ENCODE peak calls at places on chromosomes 7 and 10, in seven cellular contexts. One of them, this sample, is unnamed.

GRCh38 chr7:102096706-102097427 is 189.8 kb upstream of the SH2B2 start:
- DNase-seq in skeletal muscle cell: no peak
- DNase-seq in glomerular endothelial cell: no peak
- DNase-seq in A549: no peak
- DNase-seq in Kasumi-1: no peak
- DNase-seq in suprapubic skin: peak; percentile 46
- DNase-seq in stimulated activated CD4-positive, alpha-beta T cell treated with anti-CD3 and anti-CD28 coated beads, Interleukin-1b, Interleukin-23, amount 100 ng/mL, for 24 hours: no peak
- DNase-seq in this sample: no peak

GRCh38 chr7:100694196-100694745 is at the start of gene GIGYF1:
- DNase-seq in skeletal muscle cell: no peak
- DNase-seq in glomerular endothelial cell: no peak
- DNase-seq in A549: peak; percentile 65
- DNase-seq in Kasumi-1: peak; percentile 36
- DNase-seq in suprapubic skin: peak; percentile 86
- DNase-seq in stimulated activated CD4-positive, alpha-beta T cell treated with anti-CD3 and anti-CD28 coated beads, Interleukin-1b, Interleukin-23, amount 100 ng/mL, for 24 hours: peak; percentile 63
- DNase-seq in this sample: peak; percentile 75

GRCh38 chr10:118721005-118721876 is 33.5 kb downstream of the CACUL1 start:
- DNase-seq in skeletal muscle cell: no peak
- DNase-seq in glomerular endothelial cell: no peak
- DNase-seq in A549: peak; percentile 47
- DNase-seq in Kasumi-1: peak; percentile 61
- DNase-seq in suprapubic skin: no peak
- DNase-seq in stimulated activated CD4-positive, alpha-beta T cell treated with anti-CD3 and anti-CD28 coated beads, Interleukin-1b, Interleukin-23, amount 100 ng/mL, for 24 hours: peak; percentile 28
- DNase-seq in this sample: no peak

GRCh38 chr10:104253106-104253505 is 1.6 kb upstream of the GSTO1 start:
- DNase-seq in skeletal muscle cell: no peak
- DNase-seq in glomerular endothelial cell: no peak
- DNase-seq in A549: no peak
- DNase-seq in Kasumi-1: no peak
- DNase-seq in suprapubic skin: no peak
- DNase-seq in stimulated activated CD4-positive, alpha-beta T cell treated with anti-CD3 and anti-CD28 coated beads, Interleukin-1b, Interleukin-23, amount 100 ng/mL, for 24 hours: no peak
- DNase-seq in this sample: no peak

GRCh38 chr7:27175626-27176342 is 1.7 kb upstream of the HOXA10 start:
- DNase-seq in skeletal muscle cell: no peak
- DNase-seq in glomerular endothelial cell: no peak
- DNase-seq in A549: no peak
- DNase-seq in Kasumi-1: no peak
- DNase-seq in suprapubic skin: peak; percentile 69
- DNase-seq in stimulated activated CD4-positive, alpha-beta T cell treated with anti-CD3 and anti-CD28 coated beads, Interleukin-1b, Interleukin-23, amount 100 ng/mL, for 24 hours: no peak
- DNase-seq in this sample: no peak

GRCh38 chr10:129894721-129895120 is 69.4 kb downstream of the EBF3 start:
- DNase-seq in skeletal muscle cell: no peak
- DNase-seq in glomerular endothelial cell: no peak
- DNase-seq in A549: no peak
- DNase-seq in Kasumi-1: no peak
- DNase-seq in suprapubic skin: no peak
- DNase-seq in stimulated activated CD4-positive, alpha-beta T cell treated with anti-CD3 and anti-CD28 coated beads, Interleukin-1b, Interleukin-23, amount 100 ng/mL, for 24 hours: no peak
- DNase-seq in this sample: no peak

GRCh38 chr7:111678986-111679385 is 116.7 kb upstream of the IMMP2L start:
- DNase-seq in skeletal muscle cell: no peak
- DNase-seq in glomerular endothelial cell: no peak
- DNase-seq in A549: no peak
- DNase-seq in Kasumi-1: no peak
- DNase-seq in suprapubic skin: no peak
- DNase-seq in stimulated activated CD4-positive, alpha-beta T cell treated with anti-CD3 and anti-CD28 coated beads, Interleukin-1b, Interleukin-23, amount 100 ng/mL, for 24 hours: no peak
- DNase-seq in this sample: no peak

GRCh38 chr7:150341263-150342118 is at the start of gene RARRES2:
- DNase-seq in skeletal muscle cell: no peak
- DNase-seq in glomerular endothelial cell: no peak
- DNase-seq in A549: no peak
- DNase-seq in Kasumi-1: no peak
- DNase-seq in suprapubic skin: peak; percentile 75
- DNase-seq in stimulated activated CD4-positive, alpha-beta T cell treated with anti-CD3 and anti-CD28 coated beads, Interleukin-1b, Interleukin-23, amount 100 ng/mL, for 24 hours: no peak
- DNase-seq in this sample: no peak

GRCh38 chr10:412109-412508 is 276.9 kb downstream of the ZMYND11 start:
- DNase-seq in skeletal muscle cell: no peak
- DNase-seq in glomerular endothelial cell: no peak
- DNase-seq in A549: no peak
- DNase-seq in Kasumi-1: no peak
- DNase-seq in suprapubic skin: no peak
- DNase-seq in stimulated activated CD4-positive, alpha-beta T cell treated with anti-CD3 and anti-CD28 coated beads, Interleukin-1b, Interleukin-23, amount 100 ng/mL, for 24 hours: no peak
- DNase-seq in this sample: no peak

GRCh38 chr7:30928254-30928872 is 16.7 kb downstream of the AQP1 start:
- DNase-seq in skeletal muscle cell: no peak
- DNase-seq in glomerular endothelial cell: no peak
- DNase-seq in A549: no peak
- DNase-seq in Kasumi-1: no peak
- DNase-seq in suprapubic skin: peak; percentile 52
- DNase-seq in stimulated activated CD4-positive, alpha-beta T cell treated with anti-CD3 and anti-CD28 coated beads, Interleukin-1b, Interleukin-23, amount 100 ng/mL, for 24 hours: no peak
- DNase-seq in this sample: no peak

GRCh38 chr10:79444243-79445119 is 943 bp downstream of the ZCCHC24 start:
- DNase-seq in skeletal muscle cell: no peak
- DNase-seq in glomerular endothelial cell: no peak
- DNase-seq in A549: peak; percentile 21
- DNase-seq in Kasumi-1: peak; percentile 64
- DNase-seq in suprapubic skin: peak; percentile 89
- DNase-seq in stimulated activated CD4-positive, alpha-beta T cell treated with anti-CD3 and anti-CD28 coated beads, Interleukin-1b, Interleukin-23, amount 100 ng/mL, for 24 hours: peak; percentile 40
- DNase-seq in this sample: no peak

GRCh38 chr10:109976657-109977056 is 31.1 kb upstream of the ADD3 start:
- DNase-seq in skeletal muscle cell: no peak
- DNase-seq in glomerular endothelial cell: no peak
- DNase-seq in A549: no peak
- DNase-seq in Kasumi-1: peak; percentile 16
- DNase-seq in suprapubic skin: no peak
- DNase-seq in stimulated activated CD4-positive, alpha-beta T cell treated with anti-CD3 and anti-CD28 coated beads, Interleukin-1b, Interleukin-23, amount 100 ng/mL, for 24 hours: no peak
- DNase-seq in this sample: no peak

GRCh38 chr10:62075912-62076311 is 174.4 kb downstream of the ARID5B start:
- DNase-seq in skeletal muscle cell: no peak
- DNase-seq in glomerular endothelial cell: no peak
- DNase-seq in A549: no peak
- DNase-seq in Kasumi-1: no peak
- DNase-seq in suprapubic skin: no peak
- DNase-seq in stimulated activated CD4-positive, alpha-beta T cell treated with anti-CD3 and anti-CD28 coated beads, Interleukin-1b, Interleukin-23, amount 100 ng/mL, for 24 hours: no peak
- DNase-seq in this sample: no peak

GRCh38 chr10:123135415-123136141 is at the start of gene HMX3:
- DNase-seq in skeletal muscle cell: no peak
- DNase-seq in glomerular endothelial cell: no peak
- DNase-seq in A549: no peak
- DNase-seq in Kasumi-1: peak; percentile 39
- DNase-seq in suprapubic skin: no peak
- DNase-seq in stimulated activated CD4-positive, alpha-beta T cell treated with anti-CD3 and anti-CD28 coated beads, Interleukin-1b, Interleukin-23, amount 100 ng/mL, for 24 hours: no peak
- DNase-seq in this sample: no peak

GRCh38 chr10:50927522-50928189 is 42.2 kb upstream of the A1CF start:
- DNase-seq in skeletal muscle cell: no peak
- DNase-seq in glomerular endothelial cell: no peak
- DNase-seq in A549: no peak
- DNase-seq in Kasumi-1: no peak
- DNase-seq in suprapubic skin: no peak
- DNase-seq in stimulated activated CD4-positive, alpha-beta T cell treated with anti-CD3 and anti-CD28 coated beads, Interleukin-1b, Interleukin-23, amount 100 ng/mL, for 24 hours: no peak
- DNase-seq in this sample: no peak

GRCh38 chr7:22193361-22194016 is 163.5 kb downstream of the RAPGEF5 start:
- DNase-seq in skeletal muscle cell: peak; percentile 18
- DNase-seq in glomerular endothelial cell: no peak
- DNase-seq in A549: no peak
- DNase-seq in Kasumi-1: no peak
- DNase-seq in suprapubic skin: no peak
- DNase-seq in stimulated activated CD4-positive, alpha-beta T cell treated with anti-CD3 and anti-CD28 coated beads, Interleukin-1b, Interleukin-23, amount 100 ng/mL, for 24 hours: no peak
- DNase-seq in this sample: peak; percentile 77

GRCh38 chr10:60714242-60714641 is 64.0 kb upstream of the CDK1 start:
- DNase-seq in skeletal muscle cell: no peak
- DNase-seq in glomerular endothelial cell: no peak
- DNase-seq in A549: no peak
- DNase-seq in Kasumi-1: no peak
- DNase-seq in suprapubic skin: no peak
- DNase-seq in stimulated activated CD4-positive, alpha-beta T cell treated with anti-CD3 and anti-CD28 coated beads, Interleukin-1b, Interleukin-23, amount 100 ng/mL, for 24 hours: no peak
- DNase-seq in this sample: no peak

GRCh38 chr10:96673318-96674099 is 46.8 kb downstream of the PIK3AP1 start:
- DNase-seq in skeletal muscle cell: no peak
- DNase-seq in glomerular endothelial cell: no peak
- DNase-seq in A549: peak; percentile 20
- DNase-seq in Kasumi-1: peak; percentile 96
- DNase-seq in suprapubic skin: no peak
- DNase-seq in stimulated activated CD4-positive, alpha-beta T cell treated with anti-CD3 and anti-CD28 coated beads, Interleukin-1b, Interleukin-23, amount 100 ng/mL, for 24 hours: no peak
- DNase-seq in this sample: no peak

GRCh38 chr7:142412551-142413193 is 154.8 kb upstream of the PRSS58 start:
- DNase-seq in skeletal muscle cell: no peak
- DNase-seq in glomerular endothelial cell: no peak
- DNase-seq in A549: peak; percentile 73
- DNase-seq in Kasumi-1: peak; percentile 68
- DNase-seq in suprapubic skin: no peak
- DNase-seq in stimulated activated CD4-positive, alpha-beta T cell treated with anti-CD3 and anti-CD28 coated beads, Interleukin-1b, Interleukin-23, amount 100 ng/mL, for 24 hours: peak; percentile 21
- DNase-seq in this sample: no peak

GRCh38 chr7:633381-634018 is 93.0 kb upstream of the DNAAF5 start:
- DNase-seq in skeletal muscle cell: no peak
- DNase-seq in glomerular endothelial cell: no peak
- DNase-seq in A549: no peak
- DNase-seq in Kasumi-1: no peak
- DNase-seq in suprapubic skin: no peak
- DNase-seq in stimulated activated CD4-positive, alpha-beta T cell treated with anti-CD3 and anti-CD28 coated beads, Interleukin-1b, Interleukin-23, amount 100 ng/mL, for 24 hours: no peak
- DNase-seq in this sample: no peak

GRCh38 chr7:100897111-100897608 is 1.5 kb upstream of the ACHE start:
- DNase-seq in skeletal muscle cell: no peak
- DNase-seq in glomerular endothelial cell: no peak
- DNase-seq in A549: no peak
- DNase-seq in Kasumi-1: no peak
- DNase-seq in suprapubic skin: peak; percentile 73
- DNase-seq in stimulated activated CD4-positive, alpha-beta T cell treated with anti-CD3 and anti-CD28 coated beads, Interleukin-1b, Interleukin-23, amount 100 ng/mL, for 24 hours: no peak
- DNase-seq in this sample: peak; percentile 68

GRCh38 chr7:137325927-137326326 is 17.6 kb downstream of the PTN start:
- DNase-seq in skeletal muscle cell: no peak
- DNase-seq in glomerular endothelial cell: no peak
- DNase-seq in A549: no peak
- DNase-seq in Kasumi-1: no peak
- DNase-seq in suprapubic skin: no peak
- DNase-seq in stimulated activated CD4-positive, alpha-beta T cell treated with anti-CD3 and anti-CD28 coated beads, Interleukin-1b, Interleukin-23, amount 100 ng/mL, for 24 hours: no peak
- DNase-seq in this sample: no peak

GRCh38 chr10:17206210-17206709 is 4.8 kb upstream of the TRDMT1 start:
- DNase-seq in skeletal muscle cell: no peak
- DNase-seq in glomerular endothelial cell: no peak
- DNase-seq in A549: peak; percentile 44
- DNase-seq in Kasumi-1: peak; percentile 82
- DNase-seq in suprapubic skin: no peak
- DNase-seq in stimulated activated CD4-positive, alpha-beta T cell treated with anti-CD3 and anti-CD28 coated beads, Interleukin-1b, Interleukin-23, amount 100 ng/mL, for 24 hours: peak; percentile 12
- DNase-seq in this sample: no peak

GRCh38 chr10:79065853-79066252 is 2.9 kb upstream of the ZMIZ1 start:
- DNase-seq in skeletal muscle cell: no peak
- DNase-seq in glomerular endothelial cell: no peak
- DNase-seq in A549: no peak
- DNase-seq in Kasumi-1: no peak
- DNase-seq in suprapubic skin: no peak
- DNase-seq in stimulated activated CD4-positive, alpha-beta T cell treated with anti-CD3 and anti-CD28 coated beads, Interleukin-1b, Interleukin-23, amount 100 ng/mL, for 24 hours: no peak
- DNase-seq in this sample: no peak

GRCh38 chr7:64618785-64619456 is 47.0 kb upstream of the ZNF107 start:
- DNase-seq in skeletal muscle cell: peak; percentile 5
- DNase-seq in glomerular endothelial cell: peak; percentile 34
- DNase-seq in A549: peak; percentile 62
- DNase-seq in Kasumi-1: peak; percentile 78
- DNase-seq in suprapubic skin: no peak
- DNase-seq in stimulated activated CD4-positive, alpha-beta T cell treated with anti-CD3 and anti-CD28 coated beads, Interleukin-1b, Interleukin-23, amount 100 ng/mL, for 24 hours: no peak
- DNase-seq in this sample: no peak

GRCh38 chr10:72030762-72031543 is 57.4 kb downstream of the SPOCK2 start:
- DNase-seq in skeletal muscle cell: no peak
- DNase-seq in glomerular endothelial cell: no peak
- DNase-seq in A549: no peak
- DNase-seq in Kasumi-1: no peak
- DNase-seq in suprapubic skin: no peak
- DNase-seq in stimulated activated CD4-positive, alpha-beta T cell treated with anti-CD3 and anti-CD28 coated beads, Interleukin-1b, Interleukin-23, amount 100 ng/mL, for 24 hours: no peak
- DNase-seq in this sample: no peak

GRCh38 chr7:23618241-23618640 is 21.1 kb downstream of the CCDC126 start:
- DNase-seq in skeletal muscle cell: no peak
- DNase-seq in glomerular endothelial cell: no peak
- DNase-seq in A549: no peak
- DNase-seq in Kasumi-1: no peak
- DNase-seq in suprapubic skin: no peak
- DNase-seq in stimulated activated CD4-positive, alpha-beta T cell treated with anti-CD3 and anti-CD28 coated beads, Interleukin-1b, Interleukin-23, amount 100 ng/mL, for 24 hours: no peak
- DNase-seq in this sample: no peak

GRCh38 chr10:6522230-6522629 is 57.8 kb downstream of the PRKCQ start:
- DNase-seq in skeletal muscle cell: no peak
- DNase-seq in glomerular endothelial cell: no peak
- DNase-seq in A549: peak; percentile 4
- DNase-seq in Kasumi-1: no peak
- DNase-seq in suprapubic skin: no peak
- DNase-seq in stimulated activated CD4-positive, alpha-beta T cell treated with anti-CD3 and anti-CD28 coated beads, Interleukin-1b, Interleukin-23, amount 100 ng/mL, for 24 hours: no peak
- DNase-seq in this sample: no peak

GRCh38 chr7:74579800-74580685 is 77.5 kb upstream of the GTF2I start:
- DNase-seq in skeletal muscle cell: no peak
- DNase-seq in glomerular endothelial cell: no peak
- DNase-seq in A549: peak; percentile 89
- DNase-seq in Kasumi-1: no peak
- DNase-seq in suprapubic skin: no peak
- DNase-seq in stimulated activated CD4-positive, alpha-beta T cell treated with anti-CD3 and anti-CD28 coated beads, Interleukin-1b, Interleukin-23, amount 100 ng/mL, for 24 hours: no peak
- DNase-seq in this sample: no peak

GRCh38 chr7:41847641-41848040 is 144.8 kb upstream of the INHBA start:
- DNase-seq in skeletal muscle cell: no peak
- DNase-seq in glomerular endothelial cell: no peak
- DNase-seq in A549: no peak
- DNase-seq in Kasumi-1: no peak
- DNase-seq in suprapubic skin: no peak
- DNase-seq in stimulated activated CD4-positive, alpha-beta T cell treated with anti-CD3 and anti-CD28 coated beads, Interleukin-1b, Interleukin-23, amount 100 ng/mL, for 24 hours: no peak
- DNase-seq in this sample: no peak

GRCh38 chr7:107580716-107581383 is 804 bp downstream of the BCAP29 start:
- DNase-seq in skeletal muscle cell: no peak
- DNase-seq in glomerular endothelial cell: no peak
- DNase-seq in A549: no peak
- DNase-seq in Kasumi-1: no peak
- DNase-seq in suprapubic skin: no peak
- DNase-seq in stimulated activated CD4-positive, alpha-beta T cell treated with anti-CD3 and anti-CD28 coated beads, Interleukin-1b, Interleukin-23, amount 100 ng/mL, for 24 hours: no peak
- DNase-seq in this sample: no peak

GRCh38 chr7:3301831-3302618 is 973 bp downstream of the SDK1 start:
- DNase-seq in skeletal muscle cell: no peak
- DNase-seq in glomerular endothelial cell: no peak
- DNase-seq in A549: peak; percentile 37
- DNase-seq in Kasumi-1: no peak
- DNase-seq in suprapubic skin: no peak
- DNase-seq in stimulated activated CD4-positive, alpha-beta T cell treated with anti-CD3 and anti-CD28 coated beads, Interleukin-1b, Interleukin-23, amount 100 ng/mL, for 24 hours: no peak
- DNase-seq in this sample: no peak

GRCh38 chr7:131627589-131628212 is 71.3 kb upstream of the PODXL start:
- DNase-seq in skeletal muscle cell: no peak
- DNase-seq in glomerular endothelial cell: no peak
- DNase-seq in A549: no peak
- DNase-seq in Kasumi-1: no peak
- DNase-seq in suprapubic skin: no peak
- DNase-seq in stimulated activated CD4-positive, alpha-beta T cell treated with anti-CD3 and anti-CD28 coated beads, Interleukin-1b, Interleukin-23, amount 100 ng/mL, for 24 hours: no peak
- DNase-seq in this sample: no peak